ENCODE peak calls at places on chromosomes 16 and 17, in four cellular contexts. O, U, K and G are unnamed samples.

GRCh38 chr17:75454193-75454592 is 2.2 kb upstream of the TMEM94 start:
- DNase-seq in U (peak; percentile 81), O (no peak), K (no peak), G (no peak)

GRCh38 chr17:10198509-10199249 is at the start of gene GAS7:
- DNase-seq in K (peak; percentile 44), U (peak; percentile 25), O (no peak), G (peak; percentile 60)

GRCh38 chr17:61551255-61551742 is 39.7 kb downstream of the NACA2 start:
- DNase-seq in K (peak; percentile 20), U (peak; percentile 31), O (no peak), G (peak; percentile 57)

GRCh38 chr16:88924834-88925539 is 52.0 kb downstream of the CBFA2T3 start:
- DNase-seq in O (no peak), K (peak; percentile 39), U (peak; percentile 31), G (peak; percentile 83)

GRCh38 chr16:85514601-85515318 is 98.4 kb upstream of the GSE1 start:
- DNase-seq in K (peak; percentile 67), O (no peak), U (no peak), G (peak; percentile 91)

GRCh38 chr17:1365445-1366039 is 34.5 kb downstream of the YWHAE start:
- DNase-seq in O (peak; percentile 27), U (peak; percentile 72), K (peak; percentile 87), G (peak; percentile 87)

GRCh38 chr17:20266806-20267458 is 200.4 kb downstream of the LGALS9B start:
- DNase-seq in O (no peak), U (no peak), K (no peak), G (no peak)

GRCh38 chr17:68734911-68735310 is 133.7 kb upstream of the FAM20A start:
- DNase-seq in K (no peak), O (no peak), U (no peak), G (no peak)

GRCh38 chr17:48153711-48154642 is 46.4 kb downstream of the SNX11 start:
- DNase-seq in U (peak; percentile 42), O (no peak), K (no peak), G (peak; percentile 70)

GRCh38 chr16:73062640-73063283 is 14.8 kb upstream of the ZFHX3 start:
- DNase-seq in O (no peak), K (no peak), U (no peak), G (no peak)

GRCh38 chr16:49407873-49408565 is 34.4 kb downstream of the C16orf78 start:
- DNase-seq in U (peak; percentile 52), K (peak; percentile 88), O (peak; percentile 25), G (peak; percentile 65)

GRCh38 chr17:40873801-40874200 is 6.8 kb upstream of the KRT12 start:
- DNase-seq in U (no peak), O (no peak), K (no peak), G (no peak)

GRCh38 chr16:72819345-72819744 is 228.6 kb downstream of the ZFHX3 start:
- DNase-seq in O (no peak), U (no peak), K (no peak), G (peak; percentile 21)

GRCh38 chr17:78325076-78325712 is 34.7 kb downstream of the SOCS3 start:
- DNase-seq in U (no peak), K (no peak), O (no peak), G (peak; percentile 91)

GRCh38 chr17:3843935-3844516 is 2.0 kb downstream of the NCBP3 start:
- DNase-seq in U (no peak), O (peak; percentile 12), K (peak; percentile 10), G (peak; percentile 43)

GRCh38 chr16:17359778-17360177 is 111.0 kb downstream of the XYLT1 start:
- DNase-seq in K (peak; percentile 68), U (peak; percentile 94), O (no peak), G (no peak)

GRCh38 chr17:40432864-40433528 is 10.3 kb upstream of the IGFBP4 start:
- DNase-seq in O (no peak), K (no peak), U (no peak), G (peak; percentile 46)

GRCh38 chr16:75002474-75002873 is 3.6 kb downstream of the ZNRF1 start:
- DNase-seq in U (peak; percentile 55), O (no peak), K (no peak), G (no peak)

GRCh38 chr17:28720247-28720996 is 637 bp downstream of the RPL23A start:
- DNase-seq in K (no peak), O (no peak), U (peak; percentile 18), G (peak; percentile 28)

GRCh38 chr17:3710951-3711383 is 12.7 kb upstream of the HASPIN start:
- DNase-seq in K (no peak), O (peak; percentile 62), U (peak; percentile 94), G (peak; percentile 41)

GRCh38 chr17:45129940-45130639 is 2.2 kb downstream of the PLCD3 start:
- DNase-seq in K (no peak), O (no peak), U (no peak), G (peak; percentile 53)

GRCh38 chr17:60137731-60138130 is 12.0 kb upstream of the CA4 start:
- DNase-seq in K (no peak), U (no peak), O (no peak), G (no peak)

GRCh38 chr16:19108409-19109287 is 5.1 kb upstream of the ITPRIPL2 start:
- DNase-seq in O (no peak), K (no peak), U (no peak), G (no peak)

GRCh38 chr17:81302861-81303326 is 7.8 kb upstream of the SLC38A10 start:
- DNase-seq in K (no peak), U (no peak), O (no peak), G (no peak)

GRCh38 chr16:11359370-11359769 is 14.1 kb downstream of the RMI2 start:
- DNase-seq in U (no peak), O (no peak), K (no peak), G (peak; percentile 76)

GRCh38 chr17:49501496-49501895 is 6.4 kb downstream of the NGFR start:
- DNase-seq in K (no peak), O (no peak), U (no peak), G (no peak)

GRCh38 chr17:45346255-45347015 is 29.6 kb upstream of the MAP3K14 start:
- DNase-seq in O (no peak), K (peak; percentile 22), U (no peak), G (no peak)

GRCh38 chr16:50925758-50926357 is 184.0 kb downstream of the CYLD start:
- DNase-seq in O (no peak), U (no peak), K (no peak), G (no peak)

GRCh38 chr16:58084635-58085034 is 44.5 kb downstream of the CFAP20 start:
- DNase-seq in K (no peak), U (no peak), O (no peak), G (no peak)